ENCODE peak calls at places on chromosomes 2 and 18, in eight cellular contexts. Q is AG04450, Y is AG10803, A is heart left ventricle, C is fibroblast of pulmonary artery, P is heart right ventricle, M is cardiac muscle cell, K is psoas muscle. B is an unnamed sample.

GRCh38 chr18:80225685-80226084 is 21.6 kb downstream of the PARD6G start:
- DNase-seq in Q (no peak), Y (no peak), A (no peak), C (no peak), P (no peak), M (no peak), K (no peak), B (no peak)

GRCh38 chr2:36801088-36801487 is 104.6 kb downstream of the VIT start:
- DNase-seq in Q (no peak), Y (no peak), A (no peak), C (no peak), P (no peak), M (no peak), K (no peak), B (no peak)

GRCh38 chr2:147647816-147648215 is 197.0 kb upstream of the ACVR2A start:
- DNase-seq in Q (no peak), Y (no peak), A (no peak), C (no peak), P (no peak), M (no peak), K (no peak), B (no peak)

GRCh38 chr2:172999641-173000387 is 75.8 kb upstream of the MAP3K20 start:
- DNase-seq in Q (no peak), Y (peak), A (no peak), C (no peak), P (no peak), M (peak), K (no peak), B (no peak)

GRCh38 chr2:33634261-33634910 is 35.3 kb upstream of the FAM98A start:
- DNase-seq in Q (no peak), Y (no peak), A (no peak), C (no peak), P (no peak), M (no peak), K (no peak), B (no peak)

GRCh38 chr2:60163691-60164090 is 389.8 kb downstream of the BCL11A start:
- DNase-seq in Q (no peak), Y (no peak), A (no peak), C (no peak), P (no peak), M (no peak), K (no peak), B (no peak)

GRCh38 chr2:42238644-42239288 is 69.6 kb downstream of the EML4 start:
- DNase-seq in Q (no peak), Y (peak), A (peak), C (peak), P (no peak), M (peak), K (no peak), B (no peak)

GRCh38 chr18:30271716-30272115 is 770.8 kb downstream of the DSC3 start:
- DNase-seq in Q (no peak), Y (no peak), A (no peak), C (no peak), P (no peak), M (no peak), K (no peak), B (no peak)

GRCh38 chr2:204228169-204228940 is 291.8 kb downstream of the ICOS start:
- DNase-seq in Q (no peak), Y (no peak), A (no peak), C (no peak), P (no peak), M (peak), K (no peak), B (no peak)

GRCh38 chr2:48845719-48846118 is 90.2 kb upstream of the LHCGR start:
- DNase-seq in Q (no peak), Y (no peak), A (no peak), C (no peak), P (no peak), M (no peak), K (no peak), B (no peak)

GRCh38 chr18:58263055-58263732 is 219.2 kb downstream of the NEDD4L start:
- DNase-seq in Q (no peak), Y (no peak), A (no peak), C (no peak), P (no peak), M (no peak), K (no peak), B (peak)

GRCh38 chr18:57728941-57729511 is 74.1 kb downstream of the ATP8B1 start:
- DNase-seq in Q (no peak), Y (peak), A (no peak), C (no peak), P (no peak), M (no peak), K (no peak), B (no peak)

GRCh38 chr2:37000273-37000780 is 34.0 kb upstream of the STRN start:
- DNase-seq in Q (no peak), Y (no peak), A (no peak), C (peak), P (no peak), M (no peak), K (no peak), B (no peak)

GRCh38 chr18:22063077-22063476 is 106.3 kb upstream of the GATA6 start:
- DNase-seq in Q (no peak), Y (no peak), A (no peak), C (no peak), P (no peak), M (no peak), K (no peak), B (no peak)

GRCh38 chr2:212915121-212915782 is 236.2 kb downstream of the IKZF2 start:
- DNase-seq in Q (no peak), Y (no peak), A (no peak), C (no peak), P (no peak), M (no peak), K (no peak), B (no peak)

GRCh38 chr2:37671013-37671815 is at the start of gene CDC42EP3:
- DNase-seq in Q (no peak), Y (no peak), A (peak), C (no peak), P (peak), M (peak), K (peak), B (no peak)

GRCh38 chr2:108074150-108074549 is 87.8 kb downstream of the SLC5A7 start:
- DNase-seq in Q (no peak), Y (no peak), A (no peak), C (no peak), P (no peak), M (no peak), K (no peak), B (no peak)

GRCh38 chr2:197675711-197676188 is 363 bp upstream of the RFTN2 start:
- DNase-seq in Q (peak), Y (peak), A (peak), C (peak), P (no peak), M (peak), K (no peak), B (peak)

GRCh38 chr2:234446404-234447076 is 50.3 kb downstream of the ARL4C start:
- DNase-seq in Q (no peak), Y (no peak), A (peak), C (no peak), P (peak), M (no peak), K (peak), B (no peak)

GRCh38 chr2:212409560-212409959 is 129.0 kb downstream of the ERBB4 start:
- DNase-seq in Q (no peak), Y (no peak), A (no peak), C (no peak), P (no peak), M (no peak), K (no peak), B (no peak)

GRCh38 chr18:49849331-49850217 is 36.2 kb upstream of the ACAA2 start:
- DNase-seq in Q (peak), Y (peak), A (no peak), C (peak), P (no peak), M (no peak), K (peak), B (peak)

GRCh38 chr2:204072443-204073324 is 136.1 kb downstream of the ICOS start:
- DNase-seq in Q (no peak), Y (peak), A (no peak), C (peak), P (no peak), M (peak), K (no peak), B (no peak)

GRCh38 chr18:79485788-79486355 is 90.1 kb downstream of the NFATC1 start:
- DNase-seq in Q (peak), Y (peak), A (no peak), C (peak), P (no peak), M (no peak), K (peak), B (peak)

GRCh38 chr2:160194946-160195345 is 5.1 kb downstream of the ITGB6 start:
- DNase-seq in Q (no peak), Y (no peak), A (no peak), C (no peak), P (no peak), M (no peak), K (no peak), B (no peak)

GRCh38 chr2:109402980-109403840 is 210.6 kb downstream of the SEPTIN10 start:
- DNase-seq in Q (no peak), Y (no peak), A (no peak), C (no peak), P (no peak), M (no peak), K (no peak), B (no peak)

GRCh38 chr2:30915485-30915884 is 108.2 kb upstream of the CAPN13 start:
- DNase-seq in Q (no peak), Y (peak), A (no peak), C (no peak), P (peak), M (peak), K (no peak), B (no peak)
- TF ChIP-seq CTCF in Q (peak), Y (peak), A (peak), C (no peak), P (peak), M (no peak), K (no peak), B (no peak)

DNA sequence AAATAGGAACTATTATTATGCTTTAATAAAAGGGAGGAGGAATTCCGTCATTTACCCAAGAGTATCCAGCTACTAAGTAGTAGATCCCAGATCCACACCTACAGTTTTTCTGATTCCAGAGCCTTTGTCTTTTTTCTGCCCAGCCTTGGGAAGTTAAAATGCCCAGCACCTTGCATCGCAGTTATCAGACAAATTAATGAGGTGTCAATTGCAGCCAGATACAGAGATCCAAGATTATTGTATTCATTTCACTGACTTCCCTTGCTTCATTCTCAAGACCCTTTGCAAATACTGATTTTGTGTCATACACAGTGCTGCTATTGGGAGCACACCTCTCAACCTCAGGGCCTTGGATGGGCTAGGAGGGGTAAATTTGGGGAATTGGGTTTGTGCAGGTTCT is 1.1 kb downstream of the IL18R1 start:
- DNase-seq in Q (no peak), Y (no peak), A (no peak), C (no peak), P (no peak), M (no peak), K (no peak), B (no peak)
- H3K4me3 ChIP-seq in Q (peak), Y (no peak), A (peak), C (peak), P (no peak), M (no peak), K (peak), B (no peak)

DNA sequence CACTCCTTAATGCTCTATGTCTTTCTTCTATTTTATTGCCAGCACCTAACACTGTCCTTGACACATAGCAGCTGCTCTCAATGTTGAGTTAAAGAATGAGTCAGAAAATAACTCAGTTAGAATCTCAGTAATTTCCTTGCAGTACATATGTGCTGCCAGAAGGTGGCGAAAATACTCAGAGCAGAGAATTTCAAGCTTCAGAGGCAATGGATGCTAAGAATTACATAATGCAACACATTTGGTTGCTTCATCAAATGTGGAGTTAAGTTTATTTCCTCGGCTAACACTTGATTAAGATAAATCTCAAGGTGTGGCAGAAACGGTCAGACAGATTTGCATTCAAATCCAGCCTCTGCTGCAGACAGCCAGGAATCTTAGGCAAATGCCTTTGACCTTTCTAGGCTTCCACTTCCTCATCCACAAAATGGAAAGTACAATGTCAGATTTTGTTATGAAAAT is 105.6 kb downstream of the VSNL1 start:
- DNase-seq in Q (peak), Y (peak), A (peak), C (peak), P (no peak), M (peak), K (no peak), B (peak)
- TF ChIP-seq CTCF in Q (peak), Y (peak), A (peak), C (peak), P (peak), M (peak), K (peak), B (peak)

DNA sequence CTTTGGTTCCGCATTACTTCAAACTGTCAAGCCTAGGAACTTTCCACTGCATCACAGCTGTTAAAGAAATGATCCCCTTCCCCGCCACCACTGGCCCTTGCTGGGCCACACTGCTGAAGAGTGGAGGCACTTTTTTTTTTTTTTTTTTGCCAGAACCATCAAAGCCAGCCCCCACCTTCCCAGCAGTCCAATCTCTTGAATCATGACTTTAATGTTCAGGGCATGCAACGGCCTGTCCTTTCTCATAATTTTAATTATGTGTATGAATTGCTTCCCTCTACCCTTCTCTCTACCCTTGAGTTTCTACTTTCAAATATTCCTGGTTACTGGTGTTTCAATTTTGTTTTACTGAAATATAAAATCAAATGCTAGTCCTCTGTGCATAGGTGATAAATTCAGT is 102.1 kb upstream of the LMAN1 start:
- DNase-seq in Q (no peak), Y (no peak), A (no peak), C (no peak), P (no peak), M (no peak), K (no peak), B (no peak)
- H3K4me3 ChIP-seq in Q (no peak), Y (no peak), A (no peak), C (no peak), P (no peak), M (no peak), K (no peak), B (no peak)